ENCODE peak calls at places on chromosomes 3 and 15, in six cellular contexts. K, B, H, R, T and C are unnamed samples.

GRCh38 chr3:71428841-71429609 is 154.5 kb downstream of the FOXP1 start:
- DNase-seq in K (no peak), B (peak), H (no peak), R (no peak), T (no peak), C (no peak)

GRCh38 chr3:186517218-186517617 is 27.0 kb downstream of the CRYGS start:
- DNase-seq in K (no peak), B (no peak), H (no peak), R (no peak), T (no peak), C (no peak)

GRCh38 chr3:129822679-129823078 is 70.8 kb downstream of the TMCC1 start:
- DNase-seq in K (no peak), B (no peak), H (no peak), R (no peak), T (no peak), C (no peak)

GRCh38 chr3:42705962-42706585 is 3.5 kb upstream of the HHATL start:
- DNase-seq in K (no peak), B (no peak), H (no peak), R (no peak), T (no peak), C (no peak)

GRCh38 chr15:50144342-50145120 is 25.5 kb upstream of the ATP8B4 start:
- DNase-seq in K (no peak), B (no peak), H (no peak), R (no peak), T (no peak), C (no peak)

GRCh38 chr3:28252016-28252415 is 10.6 kb downstream of the CMC1 start:
- DNase-seq in K (no peak), B (no peak), H (no peak), R (no peak), T (no peak), C (no peak)

GRCh38 chr3:46862689-46863020 is 589 bp downstream of the MYL3 start:
- DNase-seq in K (no peak), B (no peak), H (no peak), R (no peak), T (no peak), C (no peak)

GRCh38 chr3:46371802-46372340 is 1.1 kb downstream of the CCR5 start:
- DNase-seq in K (no peak), B (no peak), H (no peak), R (no peak), T (no peak), C (no peak)

GRCh38 chr3:179819379-179819778 is 166.5 kb downstream of the USP13 start:
- DNase-seq in K (no peak), B (no peak), H (no peak), R (no peak), T (no peak), C (no peak)

GRCh38 chr3:175951047-175951694 is 1092.0 kb downstream of the NAALADL2 start:
- DNase-seq in K (no peak), B (no peak), H (no peak), R (peak), T (no peak), C (no peak)

GRCh38 chr15:80789296-80789695 is 10.1 kb downstream of the CEMIP start:
- DNase-seq in K (no peak), B (no peak), H (no peak), R (peak), T (no peak), C (no peak)

GRCh38 chr3:41117398-41117870 is 81.9 kb upstream of the CTNNB1 start:
- DNase-seq in K (peak), B (peak), H (peak), R (peak), T (peak), C (no peak)